ENCODE peak calls at places on chromosome 2, in seven cellular contexts. Q, G, V, T, P, Y and Z are unnamed samples. For H3K4me1, the result is how much of the 10 kb centered on the place peaks cover.

GRCh38 chr2:204027105-204027504 is 90.5 kb downstream of the ICOS start:
- DNase-seq in V (peak), T (no peak), Y (no peak), G (no peak), Q (no peak), P (no peak), Z (no peak)

GRCh38 chr2:129378186-129378585 is 601.3 kb upstream of the RAB6C start:
- DNase-seq in P (no peak), G (no peak), Y (no peak), V (no peak), T (no peak), Q (no peak), Z (no peak)

GRCh38 chr2:109636290-109636675 is 22.1 kb downstream of the SOWAHC start:
- DNase-seq in P (no peak), G (no peak), Y (no peak), V (no peak), T (no peak), Q (no peak), Z (no peak)

GRCh38 chr2:74499269-74499939 is at the start of gene LBX2:
- DNase-seq in P (no peak), V (no peak), Q (no peak), T (no peak), G (no peak), Y (peak), Z (peak)

GRCh38 chr2:74867841-74868658 is 34.1 kb downstream of the HK2 start:
- DNase-seq in Y (no peak), Q (peak), G (no peak), T (no peak), V (no peak), P (no peak), Z (no peak)

GRCh38 chr2:169513926-169514325 is 4.4 kb downstream of the KLHL41 start:
- DNase-seq in G (no peak), Y (peak), P (no peak), Q (no peak), V (no peak), T (no peak), Z (no peak)

GRCh38 chr2:238875531-238876231 is 27.8 kb downstream of the TWIST2 start:
- DNase-seq in G (no peak), Y (peak), Q (peak), P (no peak), T (no peak), V (no peak), Z (no peak)

GRCh38 chr2:42959993-42960834 is 167.8 kb upstream of the HAAO start:
- DNase-seq in T (no peak), Q (no peak), G (no peak), V (no peak), P (no peak), Y (no peak), Z (no peak)

GRCh38 chr2:106995560-106995959 is 109.6 kb upstream of the ST6GAL2 start:
- DNase-seq in T (no peak), Y (no peak), P (no peak), G (no peak), Q (no peak), V (no peak), Z (no peak)

GRCh38 chr2:134275058-134275862 is 21.4 kb downstream of the MGAT5 start:
- DNase-seq in T (no peak), P (no peak), V (no peak), Y (no peak), Q (no peak), G (no peak), Z (no peak)

GRCh38 chr2:240131296-240131695 is 4.8 kb downstream of the COPS9 start:
- DNase-seq in P (no peak), Q (peak), G (no peak), T (no peak), Y (no peak), V (no peak), Z (no peak)

DNA sequence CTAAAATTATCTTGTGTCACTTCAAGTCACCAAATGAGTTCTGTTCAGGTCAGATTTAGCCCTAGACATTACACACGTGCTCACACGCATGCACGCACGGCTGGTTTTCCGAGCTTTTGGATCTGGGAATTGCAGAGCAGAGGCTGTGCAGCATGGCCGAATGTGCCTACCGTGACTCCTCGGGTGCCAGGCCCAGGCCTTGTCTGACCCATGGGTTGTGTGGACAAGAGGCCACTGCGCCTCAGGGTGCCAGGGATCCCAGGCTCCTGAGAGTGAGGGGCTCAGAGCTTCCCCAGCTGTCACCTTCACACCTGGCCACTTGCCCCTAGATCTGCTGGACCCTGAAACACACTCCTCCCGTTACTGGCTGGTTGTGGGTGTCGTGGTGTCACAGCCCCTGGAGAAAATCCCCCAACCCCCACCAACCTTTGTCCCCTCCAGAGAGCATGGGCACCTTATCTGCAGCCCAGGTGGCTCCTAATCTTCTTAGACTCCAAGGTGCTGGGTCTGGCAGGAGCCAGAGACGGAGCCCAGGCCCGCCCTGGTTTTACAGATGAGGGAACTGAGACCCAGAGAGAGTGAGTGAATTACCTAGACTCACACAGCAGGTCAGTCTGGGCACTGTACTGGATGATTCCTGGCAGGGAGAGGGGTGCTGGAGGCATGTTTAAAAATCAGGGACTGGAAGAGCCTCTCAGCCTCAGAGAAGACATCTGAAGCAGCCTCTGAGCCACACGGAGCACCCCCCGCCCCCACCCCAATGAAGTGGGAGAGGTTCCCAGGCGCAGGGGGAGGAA is 56.8 kb downstream of the ATOH8 start:
- DNase-seq in Q (peak), G (no peak), V (no peak), P (no peak), Y (no peak), T (no peak), Z (no peak)
- H3K4me1 ChIP-seq in Q (under half), G (under half), V (under half), P (under half), Y (under half), T (under half), Z (under half)

DNA sequence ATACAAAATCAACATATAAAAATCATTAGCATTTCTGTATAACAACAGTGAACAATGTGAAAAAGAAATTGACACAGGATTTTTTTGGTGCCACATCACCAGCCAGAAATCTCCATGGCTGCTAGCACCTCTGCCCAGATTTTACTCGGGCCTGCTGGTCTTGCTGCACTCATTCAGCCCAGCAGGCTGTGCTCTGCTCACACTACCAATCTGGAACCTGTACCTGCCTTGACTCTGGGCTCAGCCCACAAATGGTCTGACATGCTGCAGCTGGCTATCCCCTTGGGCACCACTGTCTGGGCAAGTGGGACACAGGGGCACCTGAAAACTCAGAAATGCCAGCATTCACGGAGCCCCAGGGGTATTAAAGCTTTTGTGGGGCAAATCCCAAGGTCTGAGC is 392.5 kb upstream of the NRXN1 start:
- DNase-seq in Q (no peak), V (peak), T (no peak), Y (peak), P (peak), G (no peak), Z (peak)
- TF ChIP-seq CTCF in Q (no peak), V (peak), T (no peak), Y (no peak), P (peak), G (no peak), Z (peak)

GRCh38 chr2:46066116-46066515 is 231.1 kb upstream of the EPAS1 start:
- DNase-seq in Y (no peak), Q (no peak), P (no peak), G (no peak), V (no peak), T (no peak), Z (peak)

GRCh38 chr2:46064396-46064795 is 232.8 kb upstream of the EPAS1 start:
- DNase-seq in Y (no peak), P (no peak), V (no peak), Q (no peak), G (no peak), T (no peak), Z (no peak)

GRCh38 chr2:46062637-46063412 is 234.4 kb upstream of the EPAS1 start:
- DNase-seq in G (peak), T (peak), Y (no peak), V (peak), P (peak), Q (peak), Z (peak)

GRCh38 chr2:46066591-46066990 is 230.6 kb upstream of the EPAS1 start:
- DNase-seq in G (no peak), Q (no peak), V (no peak), Y (no peak), T (no peak), P (no peak), Z (peak)

GRCh38 chr2:46065152-46065551 is 232.1 kb upstream of the EPAS1 start:
- DNase-seq in G (no peak), Q (no peak), Y (no peak), P (no peak), V (no peak), T (no peak), Z (no peak)
- H3K4me1 ChIP-seq in G (under half), Q (under half), Y (under half), P (under half), V (under half), T (under half), Z (under half)

GRCh38 chr2:114543106-114543806 is 100.8 kb downstream of the DPP10 start:
- DNase-seq in P (no peak), V (no peak), G (no peak), Y (no peak), Q (peak), T (peak), Z (peak)
- TF ChIP-seq CTCF in P (no peak), V (no peak), G (peak), Y (no peak), Q (peak), T (peak), Z (peak)

GRCh38 chr2:15506231-15506819 is 54.8 kb downstream of the NBAS start:
- DNase-seq in V (no peak), G (no peak), P (no peak), T (no peak), Q (no peak), Y (no peak), Z (no peak)
- H3K4me1 ChIP-seq in V (under half), G (under half), P (under half), T (under half), Q (under half), Y (under half), Z (under half)